ENCODE peak calls at places on chromosomes 13 and 19, in five cellular contexts. One of them, this sample, is unnamed. For H3K36me3, the result is how much of the 10 kb centered on the place peaks cover.

GRCh38 chr19:574658-575526 is 2.5 kb downstream of the BSG start:
- DNase-seq in H1: no peak
- DNase-seq in mesenchymal stem cell: peak
- DNase-seq in neuronal stem cell: no peak
- DNase-seq in IMR-90: peak
- DNase-seq in this sample: no peak

GRCh38 chr19:30328096-30328495 is 44.1 kb upstream of the ZNF536 start:
- DNase-seq in IMR-90: no peak
- DNase-seq in H1: no peak
- DNase-seq in mesenchymal stem cell: no peak
- DNase-seq in neuronal stem cell: no peak
- DNase-seq in this sample: no peak

GRCh38 chr19:8585894-8586750 is 8.9 kb upstream of the MYO1F start:
- DNase-seq in mesenchymal stem cell: peak
- DNase-seq in neuronal stem cell: peak
- DNase-seq in IMR-90: no peak
- DNase-seq in H1: peak
- DNase-seq in this sample: peak

GRCh38 chr13:81142306-81142999 is 801.5 kb upstream of the SPRY2 start:
- DNase-seq in IMR-90: no peak
- DNase-seq in H1: no peak
- DNase-seq in mesenchymal stem cell: no peak
- DNase-seq in neuronal stem cell: no peak
- DNase-seq in this sample: peak

GRCh38 chr19:14769201-14769600 is 9.2 kb downstream of the ADGRE2 start:
- DNase-seq in H1: no peak
- DNase-seq in mesenchymal stem cell: no peak
- DNase-seq in IMR-90: no peak
- DNase-seq in neuronal stem cell: no peak
- DNase-seq in this sample: no peak

GRCh38 chr19:19111967-19112580 is 26.2 kb downstream of the TMEM161A start:
- DNase-seq in IMR-90: no peak
- DNase-seq in H1: no peak
- DNase-seq in mesenchymal stem cell: no peak
- DNase-seq in neuronal stem cell: no peak
- DNase-seq in this sample: no peak

GRCh38 chr13:87322386-87322785 is 348.8 kb upstream of the SLITRK5 start:
- DNase-seq in mesenchymal stem cell: no peak
- DNase-seq in IMR-90: no peak
- DNase-seq in neuronal stem cell: no peak
- DNase-seq in H1: no peak
- DNase-seq in this sample: no peak

GRCh38 chr13:64029343-64030093 is 2613.9 kb upstream of the PCDH20 start:
- DNase-seq in neuronal stem cell: no peak
- DNase-seq in mesenchymal stem cell: no peak
- DNase-seq in H1: no peak
- DNase-seq in IMR-90: no peak
- DNase-seq in this sample: no peak

GRCh38 chr13:50955212-50955611 is 45.6 kb downstream of the RNASEH2B start:
- DNase-seq in IMR-90: no peak
- DNase-seq in H1: no peak
- DNase-seq in neuronal stem cell: no peak
- DNase-seq in mesenchymal stem cell: no peak
- DNase-seq in this sample: no peak

GRCh38 chr19:18416778-18417249 is 2.4 kb upstream of the SSBP4 start:
- DNase-seq in neuronal stem cell: peak
- DNase-seq in IMR-90: peak
- DNase-seq in H1: no peak
- DNase-seq in mesenchymal stem cell: peak
- DNase-seq in this sample: peak

GRCh38 chr19:31553112-31553843 is 204.0 kb upstream of the TSHZ3 start:
- DNase-seq in H1: no peak
- DNase-seq in neuronal stem cell: no peak
- DNase-seq in IMR-90: no peak
- DNase-seq in mesenchymal stem cell: no peak
- DNase-seq in this sample: no peak

GRCh38 chr19:8697671-8698432 is 743 bp downstream of the ACTL9 start:
- DNase-seq in H1: peak
- DNase-seq in IMR-90: no peak
- DNase-seq in neuronal stem cell: no peak
- DNase-seq in mesenchymal stem cell: no peak
- DNase-seq in this sample: peak

GRCh38 chr13:68304287-68304893 is 1074.3 kb upstream of the PCDH9 start:
- DNase-seq in mesenchymal stem cell: peak
- DNase-seq in H1: no peak
- DNase-seq in neuronal stem cell: peak
- DNase-seq in IMR-90: no peak
- DNase-seq in this sample: peak

GRCh38 chr13:40114305-40114896 is 458.9 kb downstream of the COG6 start:
- DNase-seq in IMR-90: no peak
- DNase-seq in neuronal stem cell: no peak
- DNase-seq in mesenchymal stem cell: no peak
- DNase-seq in H1: no peak
- DNase-seq in this sample: no peak

GRCh38 chr19:30790048-30790680 is 418.0 kb downstream of the ZNF536 start:
- DNase-seq in H1: no peak
- DNase-seq in neuronal stem cell: no peak
- DNase-seq in mesenchymal stem cell: no peak
- DNase-seq in IMR-90: no peak
- DNase-seq in this sample: no peak

GRCh38 chr19:19539738-19540703 is 2.0 kb downstream of the CILP2 start:
- DNase-seq in neuronal stem cell: no peak
- DNase-seq in mesenchymal stem cell: peak
- DNase-seq in H1: peak
- DNase-seq in IMR-90: peak
- DNase-seq in this sample: peak

GRCh38 chr19:53388168-53388567 is 6.8 kb upstream of the ZNF765 start:
- DNase-seq in neuronal stem cell: no peak
- DNase-seq in IMR-90: peak
- DNase-seq in mesenchymal stem cell: no peak
- DNase-seq in H1: no peak
- DNase-seq in this sample: no peak

GRCh38 chr19:6737284-6737872 is at the start of gene GPR108:
- DNase-seq in mesenchymal stem cell: peak
- DNase-seq in H1: peak
- DNase-seq in neuronal stem cell: peak
- DNase-seq in IMR-90: peak
- DNase-seq in this sample: peak
- H2BK15ac ChIP-seq in mesenchymal stem cell: peak
- H2BK15ac ChIP-seq in H1: peak
- H2BK15ac ChIP-seq in neuronal stem cell: no peak
- H2BK15ac ChIP-seq in IMR-90: peak
- H2BK15ac ChIP-seq in this sample: peak

GRCh38 chr19:1816530-1817298 is 4.6 kb upstream of the ATP8B3 start:
- DNase-seq in neuronal stem cell: no peak
- DNase-seq in H1: no peak
- DNase-seq in mesenchymal stem cell: no peak
- DNase-seq in IMR-90: no peak
- DNase-seq in this sample: no peak

GRCh38 chr19:1819211-1819975 is 7.3 kb upstream of the ATP8B3 start:
- DNase-seq in mesenchymal stem cell: no peak
- DNase-seq in neuronal stem cell: no peak
- DNase-seq in IMR-90: no peak
- DNase-seq in H1: no peak
- DNase-seq in this sample: no peak

GRCh38 chr19:1819976-1820255 is 7.8 kb upstream of the ATP8B3 start:
- DNase-seq in H1: no peak
- DNase-seq in neuronal stem cell: no peak
- DNase-seq in IMR-90: no peak
- DNase-seq in mesenchymal stem cell: no peak
- DNase-seq in this sample: no peak

GRCh38 chr19:1817553-1818179 is 5.6 kb upstream of the ATP8B3 start:
- DNase-seq in mesenchymal stem cell: no peak
- DNase-seq in IMR-90: no peak
- DNase-seq in neuronal stem cell: no peak
- DNase-seq in H1: no peak
- DNase-seq in this sample: no peak

GRCh38 chr19:1818549-1819195 is 6.6 kb upstream of the ATP8B3 start:
- DNase-seq in H1: no peak
- DNase-seq in IMR-90: no peak
- DNase-seq in neuronal stem cell: no peak
- DNase-seq in mesenchymal stem cell: no peak
- DNase-seq in this sample: no peak
- H3K36me3 ChIP-seq in H1: under half
- H3K36me3 ChIP-seq in IMR-90: half or more
- H3K36me3 ChIP-seq in neuronal stem cell: under half
- H3K36me3 ChIP-seq in mesenchymal stem cell: half or more
- H3K36me3 ChIP-seq in this sample: under half

DNA sequence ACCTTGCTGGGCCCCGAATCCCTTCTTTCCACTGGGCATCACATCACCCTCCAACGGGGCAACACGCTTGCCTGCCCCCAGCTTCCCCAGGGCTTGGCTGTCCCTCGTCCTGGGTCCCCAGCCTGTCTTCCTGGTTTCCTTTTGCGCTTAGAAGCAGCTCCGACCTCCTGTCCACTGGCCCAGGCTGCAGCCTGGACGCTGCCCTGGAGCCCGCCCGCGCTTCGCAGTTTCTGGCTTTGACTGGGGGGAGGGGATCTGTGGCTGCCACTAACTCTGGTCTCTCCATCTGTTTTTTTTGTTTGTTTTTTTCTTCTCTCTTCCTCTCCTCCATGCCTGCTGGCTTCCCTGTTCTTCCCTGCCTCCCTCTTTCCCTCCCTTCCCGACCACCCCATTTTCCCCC is 11.7 kb upstream of the ILF3 start:
- DNase-seq in IMR-90: no peak
- DNase-seq in neuronal stem cell: no peak
- DNase-seq in mesenchymal stem cell: no peak
- DNase-seq in H1: no peak
- DNase-seq in this sample: no peak
- H3K4me3 ChIP-seq in IMR-90: no peak
- H3K4me3 ChIP-seq in neuronal stem cell: no peak
- H3K4me3 ChIP-seq in mesenchymal stem cell: no peak
- H3K4me3 ChIP-seq in H1: no peak
- H3K4me3 ChIP-seq in this sample: no peak

GRCh38 chr19:16541526-16542044 is 652 bp downstream of the CHERP start:
- DNase-seq in IMR-90: peak
- DNase-seq in H1: no peak
- DNase-seq in mesenchymal stem cell: no peak
- DNase-seq in neuronal stem cell: no peak
- DNase-seq in this sample: no peak
- H2BK15ac ChIP-seq in IMR-90: no peak
- H2BK15ac ChIP-seq in H1: no peak
- H2BK15ac ChIP-seq in mesenchymal stem cell: no peak
- H2BK15ac ChIP-seq in neuronal stem cell: no peak
- H2BK15ac ChIP-seq in this sample: no peak

GRCh38 chr19:3392480-3392879 is 26.1 kb downstream of the NFIC start:
- DNase-seq in H1: no peak
- DNase-seq in neuronal stem cell: no peak
- DNase-seq in mesenchymal stem cell: no peak
- DNase-seq in IMR-90: no peak
- DNase-seq in this sample: no peak

GRCh38 chr19:3389446-3389778 is 23.0 kb downstream of the NFIC start:
- DNase-seq in mesenchymal stem cell: no peak
- DNase-seq in IMR-90: no peak
- DNase-seq in neuronal stem cell: no peak
- DNase-seq in H1: no peak
- DNase-seq in this sample: no peak

GRCh38 chr19:3387645-3388589 is 21.5 kb downstream of the NFIC start:
- DNase-seq in IMR-90: peak
- DNase-seq in mesenchymal stem cell: no peak
- DNase-seq in H1: no peak
- DNase-seq in neuronal stem cell: no peak
- DNase-seq in this sample: no peak

GRCh38 chr19:3386447-3387234 is 20.3 kb downstream of the NFIC start:
- DNase-seq in H1: no peak
- DNase-seq in mesenchymal stem cell: no peak
- DNase-seq in IMR-90: no peak
- DNase-seq in neuronal stem cell: no peak
- DNase-seq in this sample: no peak

GRCh38 chr19:3389876-3390361 is 23.5 kb downstream of the NFIC start:
- DNase-seq in H1: no peak
- DNase-seq in mesenchymal stem cell: peak
- DNase-seq in IMR-90: peak
- DNase-seq in neuronal stem cell: no peak
- DNase-seq in this sample: peak
- H3K36me3 ChIP-seq in H1: under half
- H3K36me3 ChIP-seq in mesenchymal stem cell: under half
- H3K36me3 ChIP-seq in IMR-90: under half
- H3K36me3 ChIP-seq in neuronal stem cell: under half
- H3K36me3 ChIP-seq in this sample: under half

DNA sequence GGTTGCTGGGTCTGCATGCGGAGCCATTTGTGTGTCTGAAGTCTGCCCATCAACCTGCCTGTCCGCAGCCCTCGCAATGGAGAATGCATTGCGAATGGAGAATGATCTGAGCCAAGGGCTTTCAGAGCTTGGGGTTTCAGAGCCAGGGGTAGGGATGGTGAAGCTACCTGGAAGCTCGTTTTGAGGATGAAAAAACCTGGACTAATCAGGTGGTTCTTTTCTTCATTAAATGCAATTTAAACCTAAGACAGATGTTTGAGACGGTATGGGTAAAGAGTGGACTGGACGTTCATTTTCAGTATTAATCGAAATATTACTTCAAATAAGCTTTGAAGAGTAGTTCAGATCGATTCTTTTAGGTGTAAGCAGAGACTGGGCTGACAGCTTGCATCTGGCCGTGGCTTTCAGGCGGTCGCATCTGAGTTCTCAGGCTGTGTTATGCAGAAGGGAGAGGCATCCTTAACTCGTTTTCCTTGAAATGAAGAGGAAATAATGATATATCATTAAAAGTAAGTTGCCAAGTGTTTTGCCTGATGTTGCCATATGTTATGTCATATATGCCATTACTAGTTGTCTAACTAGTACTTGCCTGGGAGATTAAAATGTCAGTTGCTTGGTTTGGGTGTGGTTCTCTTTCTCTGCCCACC is 801 bp downstream of the MCF2L start:
- DNase-seq in IMR-90: no peak
- DNase-seq in mesenchymal stem cell: no peak
- DNase-seq in neuronal stem cell: no peak
- DNase-seq in H1: no peak
- DNase-seq in this sample: no peak
- H3K4me3 ChIP-seq in IMR-90: no peak
- H3K4me3 ChIP-seq in mesenchymal stem cell: no peak
- H3K4me3 ChIP-seq in neuronal stem cell: peak
- H3K4me3 ChIP-seq in H1: peak
- H3K4me3 ChIP-seq in this sample: no peak

DNA sequence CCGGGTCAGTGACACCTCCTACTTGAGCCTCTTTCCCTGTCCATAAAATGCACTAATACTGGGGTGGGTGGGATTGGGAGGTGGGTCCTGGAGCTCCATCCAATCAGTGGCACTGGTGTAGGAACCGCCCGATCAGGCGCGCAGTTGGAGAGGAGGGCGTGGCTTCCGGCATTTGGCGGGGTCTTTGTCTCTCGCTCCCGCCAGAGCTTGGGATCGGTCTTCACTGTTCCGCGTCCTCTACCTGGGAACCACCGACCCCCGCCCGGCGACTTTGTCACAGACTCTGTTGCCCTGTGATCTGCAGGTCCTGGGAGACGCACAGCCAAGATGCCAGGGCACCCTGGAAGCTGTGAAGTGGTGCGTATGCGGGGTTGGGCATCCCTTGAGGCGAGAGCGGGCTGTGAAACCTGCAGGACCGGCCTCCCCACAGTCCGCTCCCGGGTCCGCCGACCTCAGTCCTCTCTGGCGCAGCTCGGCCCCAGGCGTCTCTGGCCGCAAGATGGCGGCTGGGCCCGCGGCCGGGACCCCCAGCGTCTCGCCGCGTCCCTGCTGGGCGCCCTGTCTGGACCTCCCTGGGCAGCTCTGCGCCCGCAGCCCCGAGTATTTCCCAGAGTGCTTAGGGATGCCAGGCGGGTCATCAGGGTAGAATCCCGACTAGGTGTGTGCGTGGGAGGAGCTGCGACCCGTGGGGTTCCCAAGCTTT is 41.6 kb upstream of the ZNF730 start:
- DNase-seq in IMR-90: peak
- DNase-seq in H1: peak
- DNase-seq in mesenchymal stem cell: peak
- DNase-seq in neuronal stem cell: peak
- DNase-seq in this sample: peak
- H2BK15ac ChIP-seq in IMR-90: no peak
- H2BK15ac ChIP-seq in H1: peak
- H2BK15ac ChIP-seq in mesenchymal stem cell: no peak
- H2BK15ac ChIP-seq in neuronal stem cell: no peak
- H2BK15ac ChIP-seq in this sample: no peak

This sample was measured in mesendoderm.